ENCODE peak calls at places on chromosome 18, in ten cellular contexts. C, Z, T, D, G, F, Y, I, V and P are unnamed samples.

GRCh38 chr18:74078257-74078656 is 69.4 kb downstream of the FBXO15 start:
- DNase-seq in C (no peak), Z (no peak), T (no peak), D (no peak), G (no peak), F (no peak), Y (no peak), I (no peak), V (no peak), P (no peak)

GRCh38 chr18:74645717-74646116 is 48.0 kb downstream of the ZNF407 start:
- DNase-seq in C (no peak), Z (no peak), T (peak), D (no peak), G (no peak), F (no peak), Y (no peak), I (no peak), V (peak), P (no peak)

GRCh38 chr18:21763846-21764646 is 23.5 kb downstream of the MIB1 start:
- DNase-seq in C (no peak), Z (no peak), T (no peak), D (no peak), G (no peak), F (no peak), Y (peak), I (no peak), V (peak), P (no peak)

GRCh38 chr18:71249791-71250190 is 960.9 kb downstream of the SOCS6 start:
- DNase-seq in C (no peak), Z (no peak), T (no peak), D (no peak), G (no peak), F (no peak), Y (peak), I (no peak), V (no peak), P (no peak)

GRCh38 chr18:40531061-40531460 is 1424.0 kb upstream of the PIK3C3 start:
- DNase-seq in C (no peak), Z (no peak), T (peak), D (no peak), G (no peak), F (no peak), Y (peak), I (no peak), V (no peak), P (no peak)

GRCh38 chr18:79948719-79949411 is 2.6 kb downstream of the SLC66A2 start:
- DNase-seq in C (no peak), Z (no peak), T (no peak), D (no peak), G (no peak), F (peak), Y (no peak), I (no peak), V (no peak), P (no peak)

GRCh38 chr18:21391074-21391673 is 149.1 kb downstream of the GREB1L start:
- DNase-seq in C (no peak), Z (peak), T (peak), D (peak), G (no peak), F (no peak), Y (peak), I (no peak), V (peak), P (peak)

GRCh38 chr18:79736846-79737245 is 57.2 kb downstream of the CTDP1 start:
- DNase-seq in C (no peak), Z (no peak), T (no peak), D (no peak), G (no peak), F (no peak), Y (no peak), I (no peak), V (no peak), P (no peak)

GRCh38 chr18:79380816-79381806 is 14.6 kb upstream of the NFATC1 start:
- DNase-seq in C (peak), Z (no peak), T (peak), D (peak), G (no peak), F (peak), Y (peak), I (peak), V (peak), P (peak)

GRCh38 chr18:32308493-32309120 is 118.8 kb downstream of the MEP1B start:
- DNase-seq in C (no peak), Z (peak), T (peak), D (peak), G (no peak), F (no peak), Y (peak), I (no peak), V (peak), P (peak)

GRCh38 chr18:58893388-58894099 is 28.9 kb downstream of the ZNF532 start:
- DNase-seq in C (peak), Z (no peak), T (no peak), D (no peak), G (no peak), F (no peak), Y (no peak), I (no peak), V (peak), P (no peak)

GRCh38 chr18:66548747-66549146 is 55.1 kb downstream of the CDH19 start:
- DNase-seq in C (no peak), Z (no peak), T (no peak), D (no peak), G (no peak), F (no peak), Y (no peak), I (no peak), V (no peak), P (no peak)

GRCh38 chr18:79396431-79397287 is 929 bp downstream of the NFATC1 start:
- DNase-seq in C (peak), Z (no peak), T (peak), D (peak), G (peak), F (peak), Y (peak), I (no peak), V (peak), P (peak)

GRCh38 chr18:68764016-68764415 is 33.9 kb upstream of the CCDC102B start:
- DNase-seq in C (no peak), Z (no peak), T (peak), D (no peak), G (no peak), F (no peak), Y (peak), I (no peak), V (peak), P (no peak)

GRCh38 chr18:68428666-68429065 is 286.2 kb downstream of the TMX3 start:
- DNase-seq in C (no peak), Z (no peak), T (no peak), D (no peak), G (no peak), F (no peak), Y (no peak), I (no peak), V (no peak), P (no peak)

GRCh38 chr18:55918449-55918848 is 330.5 kb upstream of the TCF4 start:
- DNase-seq in C (no peak), Z (no peak), T (peak), D (no peak), G (no peak), F (no peak), Y (no peak), I (no peak), V (peak), P (peak)

GRCh38 chr18:50749421-50749820 is 70.4 kb downstream of the MRO start:
- DNase-seq in C (no peak), Z (no peak), T (no peak), D (no peak), G (no peak), F (no peak), Y (no peak), I (no peak), V (no peak), P (no peak)

GRCh38 chr18:32257073-32257780 is 67.4 kb downstream of the MEP1B start:
- DNase-seq in C (no peak), Z (no peak), T (no peak), D (no peak), G (no peak), F (no peak), Y (no peak), I (no peak), V (no peak), P (no peak)

GRCh38 chr18:74266161-74266560 is 25.6 kb downstream of the CYB5A start:
- DNase-seq in C (no peak), Z (no peak), T (peak), D (no peak), G (no peak), F (no peak), Y (no peak), I (no peak), V (peak), P (peak)

GRCh38 chr18:41660654-41661053 is 294.4 kb upstream of the PIK3C3 start:
- DNase-seq in C (no peak), Z (no peak), T (peak), D (no peak), G (no peak), F (no peak), Y (peak), I (no peak), V (no peak), P (no peak)

GRCh38 chr18:9874730-9875129 is 11.0 kb upstream of the TXNDC2 start:
- DNase-seq in C (no peak), Z (no peak), T (peak), D (no peak), G (no peak), F (no peak), Y (no peak), I (no peak), V (peak), P (no peak)

GRCh38 chr18:36294031-36294430 is 3.5 kb upstream of the FHOD3 start:
- DNase-seq in C (no peak), Z (no peak), T (no peak), D (no peak), G (no peak), F (no peak), Y (no peak), I (no peak), V (peak), P (no peak)

GRCh38 chr18:70931942-70932814 is 643.3 kb downstream of the SOCS6 start:
- DNase-seq in C (no peak), Z (peak), T (peak), D (peak), G (no peak), F (no peak), Y (peak), I (no peak), V (no peak), P (peak)

GRCh38 chr18:56575819-56576663 is 62.4 kb downstream of the TXNL1 start:
- DNase-seq in C (no peak), Z (peak), T (peak), D (peak), G (no peak), F (no peak), Y (peak), I (no peak), V (peak), P (peak)

GRCh38 chr18:49562481-49563129 is 748 bp downstream of the LIPG start:
- DNase-seq in C (no peak), Z (no peak), T (peak), D (no peak), G (no peak), F (peak), Y (no peak), I (no peak), V (no peak), P (no peak)

GRCh38 chr18:24427484-24427883 is 1.0 kb downstream of the IMPACT start:
- DNase-seq in C (no peak), Z (no peak), T (peak), D (peak), G (no peak), F (no peak), Y (peak), I (no peak), V (peak), P (no peak)